ENCODE peak calls at places on chromosomes 16 and 17, in ten cellular contexts. U, T, M, E, Q, J, W, D, Y and S are unnamed samples. For H3K36me3, the result is how much of the 10 kb centered on the place peaks cover.

GRCh38 chr17:57946798-57947358 is 8.3 kb downstream of the CUEDC1 start:
- DNase-seq in U (no peak), T (peak), M (peak), E (no peak), Q (peak), J (peak), W (no peak), D (peak), Y (peak), S (peak)

GRCh38 chr17:81448960-81449359 is 53.7 kb downstream of the BAHCC1 start:
- DNase-seq in U (no peak), T (no peak), M (no peak), E (no peak), Q (no peak), J (no peak), W (no peak), D (no peak), Y (no peak), S (no peak)

GRCh38 chr17:46074540-46074939 is 75.5 kb downstream of the STH start:
- DNase-seq in U (no peak), T (no peak), M (no peak), E (peak), Q (no peak), J (no peak), W (no peak), D (no peak), Y (no peak), S (no peak)

GRCh38 chr16:2743007-2743810 is 9.2 kb upstream of the SRRM2 start:
- DNase-seq in U (no peak), T (no peak), M (no peak), E (no peak), Q (no peak), J (no peak), W (no peak), D (no peak), Y (no peak), S (no peak)

GRCh38 chr16:84557059-84557458 is 52.6 kb upstream of the MEAK7 start:
- DNase-seq in U (no peak), T (no peak), M (no peak), E (peak), Q (no peak), J (no peak), W (no peak), D (no peak), Y (no peak), S (peak)

GRCh38 chr16:17416461-17417221 is 54.1 kb downstream of the XYLT1 start:
- DNase-seq in U (no peak), T (peak), M (no peak), E (peak), Q (peak), J (peak), W (peak), D (no peak), Y (peak), S (no peak)

GRCh38 chr16:69017036-69017783 is 88.2 kb upstream of the HAS3 start:
- DNase-seq in U (no peak), T (peak), M (no peak), E (no peak), Q (no peak), J (no peak), W (peak), D (no peak), Y (no peak), S (no peak)

GRCh38 chr17:75778861-75779249 is 5.8 kb upstream of the UNK start:
- DNase-seq in U (no peak), T (peak), M (no peak), E (peak), Q (no peak), J (peak), W (no peak), D (no peak), Y (peak), S (no peak)

GRCh38 chr17:79892457-79893236 is 53.4 kb upstream of the CBX4 start:
- DNase-seq in U (no peak), T (no peak), M (peak), E (no peak), Q (peak), J (peak), W (no peak), D (no peak), Y (peak), S (peak)

GRCh38 chr17:33968350-33969044 is 286.6 kb upstream of the CCL2 start:
- DNase-seq in U (no peak), T (no peak), M (no peak), E (peak), Q (no peak), J (no peak), W (peak), D (no peak), Y (no peak), S (no peak)

GRCh38 chr16:24051125-24051524 is 205.0 kb upstream of the CACNG3 start:
- DNase-seq in U (no peak), T (no peak), M (no peak), E (peak), Q (no peak), J (no peak), W (peak), D (no peak), Y (no peak), S (no peak)

GRCh38 chr16:54006693-54007092 is 279.9 kb downstream of the IRX3 start:
- DNase-seq in U (no peak), T (peak), M (no peak), E (no peak), Q (no peak), J (no peak), W (no peak), D (no peak), Y (no peak), S (no peak)

GRCh38 chr16:86609661-86610060 is 31.3 kb downstream of the FOXL1 start:
- DNase-seq in U (no peak), T (no peak), M (no peak), E (no peak), Q (no peak), J (no peak), W (no peak), D (no peak), Y (no peak), S (no peak)

GRCh38 chr17:9389116-9389515 is 186.5 kb downstream of the STX8 start:
- DNase-seq in U (no peak), T (peak), M (no peak), E (no peak), Q (peak), J (no peak), W (no peak), D (peak), Y (no peak), S (peak)

GRCh38 chr16:48918520-48919258 is 308.7 kb upstream of the N4BP1 start:
- DNase-seq in U (no peak), T (no peak), M (no peak), E (peak), Q (no peak), J (no peak), W (peak), D (no peak), Y (no peak), S (no peak)

GRCh38 chr17:46158323-46159296 is 34.6 kb downstream of the KANSL1 start:
- DNase-seq in U (no peak), T (no peak), M (no peak), E (no peak), Q (no peak), J (no peak), W (no peak), D (no peak), Y (no peak), S (no peak)

GRCh38 chr16:30494709-30495108 is 22.2 kb downstream of the ITGAL start:
- DNase-seq in U (no peak), T (no peak), M (no peak), E (peak), Q (no peak), J (no peak), W (no peak), D (no peak), Y (no peak), S (no peak)

GRCh38 chr16:84481051-84481735 is 23.3 kb downstream of the MEAK7 start:
- DNase-seq in U (no peak), T (no peak), M (no peak), E (no peak), Q (no peak), J (peak), W (no peak), D (no peak), Y (no peak), S (no peak)

GRCh38 chr17:3925684-3926537 is 9.6 kb upstream of the P2RX1 start:
- DNase-seq in U (no peak), T (no peak), M (no peak), E (no peak), Q (no peak), J (no peak), W (no peak), D (no peak), Y (no peak), S (no peak)

GRCh38 chr17:40350410-40351184 is 13.9 kb downstream of the GJD3 start:
- DNase-seq in U (no peak), T (no peak), M (no peak), E (peak), Q (peak), J (peak), W (peak), D (peak), Y (no peak), S (no peak)

GRCh38 chr17:7186241-7186640 is 7.1 kb upstream of the ASGR1 start:
- DNase-seq in U (no peak), T (no peak), M (no peak), E (peak), Q (no peak), J (no peak), W (peak), D (no peak), Y (no peak), S (no peak)

GRCh38 chr17:795721-796120 is 13.6 kb downstream of the MRM3 start:
- DNase-seq in U (no peak), T (no peak), M (no peak), E (no peak), Q (no peak), J (no peak), W (no peak), D (no peak), Y (no peak), S (no peak)

GRCh38 chr17:32227910-32228309 is 37.7 kb upstream of the RHBDL3 start:
- DNase-seq in U (no peak), T (no peak), M (no peak), E (peak), Q (no peak), J (no peak), W (peak), D (no peak), Y (no peak), S (no peak)

GRCh38 chr16:11743308-11744074 is 834 bp upstream of the TXNDC11 start:
- DNase-seq in U (peak), T (peak), M (peak), E (no peak), Q (peak), J (peak), W (no peak), D (peak), Y (peak), S (peak)

GRCh38 chr17:43712397-43712796 is 46.2 kb downstream of the SOST start:
- DNase-seq in U (no peak), T (no peak), M (no peak), E (no peak), Q (no peak), J (no peak), W (no peak), D (no peak), Y (no peak), S (no peak)

GRCh38 chr17:48642059-48642842 is 16.1 kb upstream of the HOXB9 start:
- DNase-seq in U (no peak), T (no peak), M (peak), E (peak), Q (no peak), J (peak), W (peak), D (no peak), Y (peak), S (no peak)

DNA sequence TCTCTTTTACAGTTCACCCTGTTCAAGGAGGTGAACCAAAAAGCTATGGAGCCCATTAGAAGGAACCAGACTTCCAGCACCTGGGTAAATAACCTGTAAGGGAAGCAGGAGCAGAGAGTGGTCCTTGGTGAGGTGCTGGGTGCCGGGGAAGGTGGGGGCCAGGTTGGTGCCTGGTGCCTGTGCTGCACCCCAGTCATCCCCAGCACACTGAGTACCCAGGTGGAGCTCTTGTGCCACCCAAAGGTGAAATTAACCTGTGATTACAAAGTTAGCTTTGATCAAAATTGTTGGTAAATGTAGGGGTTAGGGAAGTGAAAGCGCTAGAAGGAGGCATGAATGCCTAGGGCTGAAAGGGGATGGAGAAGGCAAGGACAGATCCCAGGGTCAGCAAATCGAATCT is 58.6 kb downstream of the CDRT4 start:
- DNase-seq in U (no peak), T (no peak), M (no peak), E (no peak), Q (no peak), J (no peak), W (no peak), D (no peak), Y (no peak), S (no peak)
- H3K4me3 ChIP-seq in U (no peak), T (no peak), M (no peak), E (no peak), Q (no peak), J (no peak), W (no peak), D (no peak), Y (no peak), S (no peak)

GRCh38 chr16:4820652-4821051 is 18.2 kb upstream of the ROGDI start:
- DNase-seq in U (no peak), T (no peak), M (no peak), E (no peak), Q (no peak), J (no peak), W (no peak), D (no peak), Y (no peak), S (no peak)
- H3K36me3 ChIP-seq in U (half or more), T (half or more), M (half or more), E (under half), Q (under half), J (under half), W (under half), D (under half), Y (under half), S (under half)

GRCh38 chr16:46789499-46790414 is 41.2 kb downstream of the C16orf87 start:
- DNase-seq in U (peak), T (peak), M (peak), E (peak), Q (peak), J (peak), W (peak), D (peak), Y (peak), S (peak)

GRCh38 chr16:46793841-46794240 is 37.1 kb downstream of the C16orf87 start:
- DNase-seq in U (no peak), T (no peak), M (no peak), E (no peak), Q (no peak), J (no peak), W (no peak), D (no peak), Y (no peak), S (no peak)

GRCh38 chr16:46787909-46788308 is 39.8 kb upstream of the MYLK3 start:
- DNase-seq in U (no peak), T (no peak), M (no peak), E (no peak), Q (no peak), J (no peak), W (no peak), D (no peak), Y (no peak), S (no peak)

GRCh38 chr16:46789075-46789474 is 40.9 kb upstream of the MYLK3 start:
- DNase-seq in U (no peak), T (no peak), M (no peak), E (no peak), Q (no peak), J (no peak), W (no peak), D (no peak), Y (no peak), S (no peak)

GRCh38 chr16:46790599-46791270 is 40.2 kb downstream of the C16orf87 start:
- DNase-seq in U (no peak), T (no peak), M (no peak), E (no peak), Q (no peak), J (no peak), W (no peak), D (no peak), Y (no peak), S (no peak)
- H3K4me3 ChIP-seq in U (peak), T (peak), M (no peak), E (peak), Q (peak), J (no peak), W (no peak), D (no peak), Y (no peak), S (peak)

GRCh38 chr16:1662543-1662942 is 15.5 kb upstream of the JPT2 start:
- DNase-seq in U (no peak), T (no peak), M (no peak), E (no peak), Q (no peak), J (no peak), W (no peak), D (no peak), Y (no peak), S (no peak)
- H3K36me3 ChIP-seq in U (half or more), T (half or more), M (half or more), E (under half), Q (under half), J (under half), W (under half), D (under half), Y (under half), S (under half)

DNA sequence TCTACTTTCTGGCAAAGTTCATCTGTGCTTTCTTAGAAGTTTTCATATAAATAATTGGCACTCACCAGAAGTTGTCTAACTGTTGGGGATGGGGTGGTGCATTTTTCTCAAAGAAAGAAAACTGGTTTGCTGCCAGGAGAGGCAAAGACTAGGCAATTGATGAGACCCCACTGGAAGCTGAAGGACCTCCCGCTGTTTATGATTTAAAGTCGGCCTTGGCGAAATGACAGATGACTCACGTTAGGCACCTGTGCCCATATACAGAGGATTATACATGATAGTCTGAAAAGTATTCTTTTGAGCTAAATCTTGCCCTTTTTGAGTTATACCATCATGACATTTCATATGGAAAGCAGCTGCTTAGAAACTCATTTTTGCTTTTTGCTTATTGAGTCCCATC is 193.0 kb upstream of the ZFHX3 start:
- DNase-seq in U (no peak), T (no peak), M (no peak), E (no peak), Q (no peak), J (no peak), W (no peak), D (no peak), Y (no peak), S (no peak)
- H3K4me3 ChIP-seq in U (no peak), T (no peak), M (no peak), E (no peak), Q (no peak), J (no peak), W (no peak), D (no peak), Y (no peak), S (no peak)

GRCh38 chr16:373020-373598 is 2.8 kb upstream of the MRPL28 start:
- DNase-seq in U (no peak), T (no peak), M (peak), E (no peak), Q (no peak), J (no peak), W (no peak), D (no peak), Y (no peak), S (no peak)
- H3K36me3 ChIP-seq in U (half or more), T (half or more), M (half or more), E (under half), Q (under half), J (under half), W (under half), D (under half), Y (under half), S (under half)